ENCODE peak calls at places on chromosomes 12 and 14, in seven cellular contexts. I is tibial artery, D is hepatic stellate cell, N is fibroblast of lung, X is SW480, M is DMS53, K is progenitor cell of endocrine pancreas. O is an unnamed sample.

GRCh38 chr12:84803661-84804060 is 108.9 kb downstream of the SLC6A15 start:
- DNase-seq in I (no peak), D (no peak), N (no peak), X (no peak), M (no peak), K (no peak), O (no peak)

GRCh38 chr12:7042847-7043246 is 17.7 kb upstream of the C1S start:
- DNase-seq in I (no peak), D (peak; percentile 52), N (peak; percentile 16), X (peak; percentile 56), M (peak; percentile 72), K (no peak), O (peak; percentile 88)

GRCh38 chr14:102591372-102591943 is 991 bp upstream of the RCOR1 start:
- DNase-seq in I (peak; percentile 72), D (peak; percentile 54), N (peak; percentile 22), X (peak; percentile 54), M (peak; percentile 47), K (peak; percentile 20), O (peak; percentile 21)

GRCh38 chr14:92397140-92397815 is 74.3 kb downstream of the SLC24A4 start:
- DNase-seq in I (no peak), D (peak; percentile 50), N (peak; percentile 74), X (peak; percentile 41), M (no peak), K (no peak), O (no peak)

GRCh38 chr12:121581681-121582439 is 1.0 kb upstream of the KDM2B start:
- DNase-seq in I (peak; percentile 72), D (peak; percentile 68), N (peak; percentile 37), X (peak; percentile 36), M (peak; percentile 50), K (no peak), O (peak; percentile 41)

GRCh38 chr12:53476769-53477209 is 22.5 kb downstream of the MAP3K12 start:
- DNase-seq in I (no peak), D (no peak), N (no peak), X (no peak), M (peak; percentile 46), K (no peak), O (peak; percentile 64)

GRCh38 chr14:64604854-64605253 is 55.1 kb downstream of the PPP1R36 start:
- DNase-seq in I (no peak), D (no peak), N (peak; percentile 53), X (no peak), M (no peak), K (no peak), O (no peak)

GRCh38 chr12:131828671-131829350 is 618 bp downstream of the MMP17 start:
- DNase-seq in I (no peak), D (peak; percentile 50), N (no peak), X (no peak), M (peak; percentile 75), K (no peak), O (no peak)

GRCh38 chr14:63787995-63788946 is 60.4 kb upstream of the SGPP1 start:
- DNase-seq in I (no peak), D (peak; percentile 11), N (no peak), X (no peak), M (no peak), K (no peak), O (no peak)

GRCh38 chr14:25132734-25133422 is 82.9 kb upstream of the STXBP6 start:
- DNase-seq in I (no peak), D (peak; percentile 55), N (peak; percentile 48), X (peak; percentile 75), M (peak; percentile 87), K (peak; percentile 53), O (peak; percentile 80)

GRCh38 chr12:6688543-6688999 is 604 bp downstream of the ZNF384 start:
- DNase-seq in I (no peak), D (no peak), N (no peak), X (no peak), M (peak; percentile 72), K (no peak), O (no peak)

GRCh38 chr14:39107624-39108023 is 4.6 kb upstream of the SEC23A start:
- DNase-seq in I (no peak), D (peak; percentile 56), N (peak; percentile 47), X (peak; percentile 43), M (peak; percentile 58), K (no peak), O (peak; percentile 50)

GRCh38 chr14:103633391-103633790 is 4.4 kb downstream of the KLC1 start:
- DNase-seq in I (no peak), D (no peak), N (no peak), X (no peak), M (no peak), K (no peak), O (no peak)

GRCh38 chr14:45610303-45610702 is 357.3 kb upstream of the MIS18BP1 start:
- DNase-seq in I (no peak), D (peak; percentile 4), N (peak; percentile 1), X (peak; percentile 64), M (peak; percentile 67), K (no peak), O (peak; percentile 66)

GRCh38 chr14:95442016-95442632 is 74.3 kb downstream of the SYNE3 start:
- DNase-seq in I (no peak), D (no peak), N (no peak), X (peak; percentile 97), M (no peak), K (no peak), O (no peak)

GRCh38 chr14:75315143-75315542 is 36.5 kb downstream of the FOS start:
- DNase-seq in I (no peak), D (no peak), N (peak; percentile 74), X (no peak), M (no peak), K (no peak), O (no peak)

GRCh38 chr14:22296722-22297121 is 292.3 kb downstream of the DAD1 start:
- DNase-seq in I (no peak), D (no peak), N (peak; percentile 90), X (peak; percentile 50), M (no peak), K (no peak), O (no peak)

GRCh38 chr12:112844814-112845565 is 53.4 kb downstream of the RPH3A start:
- DNase-seq in I (no peak), D (no peak), N (no peak), X (no peak), M (no peak), K (no peak), O (no peak)

GRCh38 chr14:68506021-68506644 is 286.7 kb downstream of the ZFP36L1 start:
- DNase-seq in I (no peak), D (peak; percentile 63), N (peak; percentile 87), X (no peak), M (peak; percentile 77), K (no peak), O (no peak)

GRCh38 chr14:69703047-69704046 is 63.6 kb upstream of the SRSF5 start:
- DNase-seq in I (no peak), D (no peak), N (no peak), X (no peak), M (peak; percentile 90), K (no peak), O (no peak)

GRCh38 chr14:76918751-76919421 is 92.7 kb downstream of the LRRC74A start:
- DNase-seq in I (peak; percentile 100), D (peak; percentile 96), N (peak; percentile 99), X (peak; percentile 73), M (peak; percentile 89), K (no peak), O (peak; percentile 44)

GRCh38 chr14:61662437-61663311 is 32.6 kb upstream of the HIF1A start:
- DNase-seq in I (no peak), D (peak; percentile 38), N (peak; percentile 83), X (peak; percentile 27), M (peak; percentile 80), K (no peak), O (peak; percentile 35)